ENCODE peak calls at places on chromosomes 5 and 9, in seven cellular contexts. One of them, this sample, is unnamed.

GRCh38 chr9:124662561-124662960 is 108.5 kb downstream of the NR6A1 start:
- DNase-seq in effector memory CD8-positive, alpha-beta T cell: no peak
- DNase-seq in LoVo: no peak
- DNase-seq in C1 segment of cervical spinal cord: no peak
- DNase-seq in activated naive CD4-positive, alpha-beta T cell treated with anti-CD3 and anti-CD28 coated beads, Interleukin-2, amount 10 ng/mL, durations not matched to agents 7 days and 5 days: no peak
- DNase-seq in activated CD4-positive, CD25-positive, alpha-beta regulatory T cell treated with anti-CD3 and anti-CD28 coated beads, Interleukin-2, amount 50 U/mL, for 16 hours: no peak
- DNase-seq in T-cell: no peak
- DNase-seq in this sample: no peak

GRCh38 chr5:93395010-93395409 is 186.0 kb downstream of the NR2F1-AS1 start:
- DNase-seq in effector memory CD8-positive, alpha-beta T cell: no peak
- DNase-seq in LoVo: no peak
- DNase-seq in C1 segment of cervical spinal cord: no peak
- DNase-seq in activated naive CD4-positive, alpha-beta T cell treated with anti-CD3 and anti-CD28 coated beads, Interleukin-2, amount 10 ng/mL, durations not matched to agents 7 days and 5 days: no peak
- DNase-seq in activated CD4-positive, CD25-positive, alpha-beta regulatory T cell treated with anti-CD3 and anti-CD28 coated beads, Interleukin-2, amount 50 U/mL, for 16 hours: no peak
- DNase-seq in T-cell: no peak
- DNase-seq in this sample: no peak

GRCh38 chr9:133715295-133715865 is 22.8 kb downstream of the SARDH start:
- DNase-seq in effector memory CD8-positive, alpha-beta T cell: no peak
- DNase-seq in LoVo: no peak
- DNase-seq in C1 segment of cervical spinal cord: no peak
- DNase-seq in activated naive CD4-positive, alpha-beta T cell treated with anti-CD3 and anti-CD28 coated beads, Interleukin-2, amount 10 ng/mL, durations not matched to agents 7 days and 5 days: peak; percentile 14
- DNase-seq in activated CD4-positive, CD25-positive, alpha-beta regulatory T cell treated with anti-CD3 and anti-CD28 coated beads, Interleukin-2, amount 50 U/mL, for 16 hours: no peak
- DNase-seq in T-cell: no peak
- DNase-seq in this sample: no peak

GRCh38 chr9:136054798-136055714 is 40.0 kb downstream of the NACC2 start:
- DNase-seq in effector memory CD8-positive, alpha-beta T cell: no peak
- DNase-seq in LoVo: no peak
- DNase-seq in C1 segment of cervical spinal cord: no peak
- DNase-seq in activated naive CD4-positive, alpha-beta T cell treated with anti-CD3 and anti-CD28 coated beads, Interleukin-2, amount 10 ng/mL, durations not matched to agents 7 days and 5 days: no peak
- DNase-seq in activated CD4-positive, CD25-positive, alpha-beta regulatory T cell treated with anti-CD3 and anti-CD28 coated beads, Interleukin-2, amount 50 U/mL, for 16 hours: no peak
- DNase-seq in T-cell: no peak
- DNase-seq in this sample: no peak

GRCh38 chr5:38051711-38052508 is 206.4 kb upstream of the EGFLAM start:
- DNase-seq in effector memory CD8-positive, alpha-beta T cell: no peak
- DNase-seq in LoVo: no peak
- DNase-seq in C1 segment of cervical spinal cord: no peak
- DNase-seq in activated naive CD4-positive, alpha-beta T cell treated with anti-CD3 and anti-CD28 coated beads, Interleukin-2, amount 10 ng/mL, durations not matched to agents 7 days and 5 days: no peak
- DNase-seq in activated CD4-positive, CD25-positive, alpha-beta regulatory T cell treated with anti-CD3 and anti-CD28 coated beads, Interleukin-2, amount 50 U/mL, for 16 hours: no peak
- DNase-seq in T-cell: no peak
- DNase-seq in this sample: no peak

GRCh38 chr5:143261748-143262392 is 141.6 kb downstream of the NR3C1 start:
- DNase-seq in effector memory CD8-positive, alpha-beta T cell: no peak
- DNase-seq in LoVo: no peak
- DNase-seq in C1 segment of cervical spinal cord: no peak
- DNase-seq in activated naive CD4-positive, alpha-beta T cell treated with anti-CD3 and anti-CD28 coated beads, Interleukin-2, amount 10 ng/mL, durations not matched to agents 7 days and 5 days: no peak
- DNase-seq in activated CD4-positive, CD25-positive, alpha-beta regulatory T cell treated with anti-CD3 and anti-CD28 coated beads, Interleukin-2, amount 50 U/mL, for 16 hours: no peak
- DNase-seq in T-cell: no peak
- DNase-seq in this sample: no peak

GRCh38 chr5:40165789-40166728 is 513.7 kb upstream of the PTGER4 start:
- DNase-seq in effector memory CD8-positive, alpha-beta T cell: no peak
- DNase-seq in LoVo: no peak
- DNase-seq in C1 segment of cervical spinal cord: no peak
- DNase-seq in activated naive CD4-positive, alpha-beta T cell treated with anti-CD3 and anti-CD28 coated beads, Interleukin-2, amount 10 ng/mL, durations not matched to agents 7 days and 5 days: peak; percentile 23
- DNase-seq in activated CD4-positive, CD25-positive, alpha-beta regulatory T cell treated with anti-CD3 and anti-CD28 coated beads, Interleukin-2, amount 50 U/mL, for 16 hours: no peak
- DNase-seq in T-cell: no peak
- DNase-seq in this sample: no peak

GRCh38 chr9:297795-298119 is 83.1 kb downstream of the DOCK8 start:
- DNase-seq in effector memory CD8-positive, alpha-beta T cell: no peak
- DNase-seq in LoVo: no peak
- DNase-seq in C1 segment of cervical spinal cord: no peak
- DNase-seq in activated naive CD4-positive, alpha-beta T cell treated with anti-CD3 and anti-CD28 coated beads, Interleukin-2, amount 10 ng/mL, durations not matched to agents 7 days and 5 days: no peak
- DNase-seq in activated CD4-positive, CD25-positive, alpha-beta regulatory T cell treated with anti-CD3 and anti-CD28 coated beads, Interleukin-2, amount 50 U/mL, for 16 hours: no peak
- DNase-seq in T-cell: no peak
- DNase-seq in this sample: no peak

GRCh38 chr9:132488611-132489010 is 78.6 kb downstream of the CFAP77 start:
- DNase-seq in effector memory CD8-positive, alpha-beta T cell: no peak
- DNase-seq in LoVo: no peak
- DNase-seq in C1 segment of cervical spinal cord: no peak
- DNase-seq in activated naive CD4-positive, alpha-beta T cell treated with anti-CD3 and anti-CD28 coated beads, Interleukin-2, amount 10 ng/mL, durations not matched to agents 7 days and 5 days: no peak
- DNase-seq in activated CD4-positive, CD25-positive, alpha-beta regulatory T cell treated with anti-CD3 and anti-CD28 coated beads, Interleukin-2, amount 50 U/mL, for 16 hours: no peak
- DNase-seq in T-cell: no peak
- DNase-seq in this sample: no peak

GRCh38 chr9:132970306-132971062 is 8.0 kb upstream of the GFI1B start:
- DNase-seq in effector memory CD8-positive, alpha-beta T cell: no peak
- DNase-seq in LoVo: peak; percentile 17
- DNase-seq in C1 segment of cervical spinal cord: no peak
- DNase-seq in activated naive CD4-positive, alpha-beta T cell treated with anti-CD3 and anti-CD28 coated beads, Interleukin-2, amount 10 ng/mL, durations not matched to agents 7 days and 5 days: no peak
- DNase-seq in activated CD4-positive, CD25-positive, alpha-beta regulatory T cell treated with anti-CD3 and anti-CD28 coated beads, Interleukin-2, amount 50 U/mL, for 16 hours: no peak
- DNase-seq in T-cell: no peak
- DNase-seq in this sample: no peak

GRCh38 chr5:152990217-152990616 is 500.3 kb upstream of the GRIA1 start:
- DNase-seq in effector memory CD8-positive, alpha-beta T cell: no peak
- DNase-seq in LoVo: no peak
- DNase-seq in C1 segment of cervical spinal cord: no peak
- DNase-seq in activated naive CD4-positive, alpha-beta T cell treated with anti-CD3 and anti-CD28 coated beads, Interleukin-2, amount 10 ng/mL, durations not matched to agents 7 days and 5 days: no peak
- DNase-seq in activated CD4-positive, CD25-positive, alpha-beta regulatory T cell treated with anti-CD3 and anti-CD28 coated beads, Interleukin-2, amount 50 U/mL, for 16 hours: no peak
- DNase-seq in T-cell: no peak
- DNase-seq in this sample: no peak

GRCh38 chr5:74452851-74453250 is 187.7 kb downstream of the ENC1 start:
- DNase-seq in effector memory CD8-positive, alpha-beta T cell: no peak
- DNase-seq in LoVo: no peak
- DNase-seq in C1 segment of cervical spinal cord: no peak
- DNase-seq in activated naive CD4-positive, alpha-beta T cell treated with anti-CD3 and anti-CD28 coated beads, Interleukin-2, amount 10 ng/mL, durations not matched to agents 7 days and 5 days: no peak
- DNase-seq in activated CD4-positive, CD25-positive, alpha-beta regulatory T cell treated with anti-CD3 and anti-CD28 coated beads, Interleukin-2, amount 50 U/mL, for 16 hours: no peak
- DNase-seq in T-cell: no peak
- DNase-seq in this sample: no peak

GRCh38 chr5:34517249-34517648 is 138.9 kb upstream of the RAI14 start:
- DNase-seq in effector memory CD8-positive, alpha-beta T cell: no peak
- DNase-seq in LoVo: no peak
- DNase-seq in C1 segment of cervical spinal cord: no peak
- DNase-seq in activated naive CD4-positive, alpha-beta T cell treated with anti-CD3 and anti-CD28 coated beads, Interleukin-2, amount 10 ng/mL, durations not matched to agents 7 days and 5 days: no peak
- DNase-seq in activated CD4-positive, CD25-positive, alpha-beta regulatory T cell treated with anti-CD3 and anti-CD28 coated beads, Interleukin-2, amount 50 U/mL, for 16 hours: no peak
- DNase-seq in T-cell: no peak
- DNase-seq in this sample: no peak

GRCh38 chr9:3367185-3367584 is 158.6 kb downstream of the RFX3 start:
- DNase-seq in effector memory CD8-positive, alpha-beta T cell: no peak
- DNase-seq in LoVo: no peak
- DNase-seq in C1 segment of cervical spinal cord: no peak
- DNase-seq in activated naive CD4-positive, alpha-beta T cell treated with anti-CD3 and anti-CD28 coated beads, Interleukin-2, amount 10 ng/mL, durations not matched to agents 7 days and 5 days: no peak
- DNase-seq in activated CD4-positive, CD25-positive, alpha-beta regulatory T cell treated with anti-CD3 and anti-CD28 coated beads, Interleukin-2, amount 50 U/mL, for 16 hours: no peak
- DNase-seq in T-cell: no peak
- DNase-seq in this sample: no peak

GRCh38 chr9:91179237-91180138 is 182.2 kb downstream of the AUH start:
- DNase-seq in effector memory CD8-positive, alpha-beta T cell: no peak
- DNase-seq in LoVo: no peak
- DNase-seq in C1 segment of cervical spinal cord: no peak
- DNase-seq in activated naive CD4-positive, alpha-beta T cell treated with anti-CD3 and anti-CD28 coated beads, Interleukin-2, amount 10 ng/mL, durations not matched to agents 7 days and 5 days: no peak
- DNase-seq in activated CD4-positive, CD25-positive, alpha-beta regulatory T cell treated with anti-CD3 and anti-CD28 coated beads, Interleukin-2, amount 50 U/mL, for 16 hours: no peak
- DNase-seq in T-cell: no peak
- DNase-seq in this sample: no peak

GRCh38 chr9:4228606-4229005 is 71.3 kb downstream of the GLIS3 start:
- DNase-seq in effector memory CD8-positive, alpha-beta T cell: no peak
- DNase-seq in LoVo: no peak
- DNase-seq in C1 segment of cervical spinal cord: no peak
- DNase-seq in activated naive CD4-positive, alpha-beta T cell treated with anti-CD3 and anti-CD28 coated beads, Interleukin-2, amount 10 ng/mL, durations not matched to agents 7 days and 5 days: no peak
- DNase-seq in activated CD4-positive, CD25-positive, alpha-beta regulatory T cell treated with anti-CD3 and anti-CD28 coated beads, Interleukin-2, amount 50 U/mL, for 16 hours: no peak
- DNase-seq in T-cell: no peak
- DNase-seq in this sample: no peak

GRCh38 chr5:113099822-113100221 is 123.2 kb downstream of the DCP2 start:
- DNase-seq in effector memory CD8-positive, alpha-beta T cell: no peak
- DNase-seq in LoVo: no peak
- DNase-seq in C1 segment of cervical spinal cord: no peak
- DNase-seq in activated naive CD4-positive, alpha-beta T cell treated with anti-CD3 and anti-CD28 coated beads, Interleukin-2, amount 10 ng/mL, durations not matched to agents 7 days and 5 days: no peak
- DNase-seq in activated CD4-positive, CD25-positive, alpha-beta regulatory T cell treated with anti-CD3 and anti-CD28 coated beads, Interleukin-2, amount 50 U/mL, for 16 hours: no peak
- DNase-seq in T-cell: no peak
- DNase-seq in this sample: no peak

GRCh38 chr9:129225815-129226214 is 47.8 kb upstream of the IER5L start:
- DNase-seq in effector memory CD8-positive, alpha-beta T cell: peak; percentile 43
- DNase-seq in LoVo: peak; percentile 43
- DNase-seq in C1 segment of cervical spinal cord: no peak
- DNase-seq in activated naive CD4-positive, alpha-beta T cell treated with anti-CD3 and anti-CD28 coated beads, Interleukin-2, amount 10 ng/mL, durations not matched to agents 7 days and 5 days: peak; percentile 72
- DNase-seq in activated CD4-positive, CD25-positive, alpha-beta regulatory T cell treated with anti-CD3 and anti-CD28 coated beads, Interleukin-2, amount 50 U/mL, for 16 hours: no peak
- DNase-seq in T-cell: peak; percentile 48
- DNase-seq in this sample: peak; percentile 42

GRCh38 chr9:18502546-18502945 is 28.6 kb downstream of the ADAMTSL1 start:
- DNase-seq in effector memory CD8-positive, alpha-beta T cell: no peak
- DNase-seq in LoVo: no peak
- DNase-seq in C1 segment of cervical spinal cord: no peak
- DNase-seq in activated naive CD4-positive, alpha-beta T cell treated with anti-CD3 and anti-CD28 coated beads, Interleukin-2, amount 10 ng/mL, durations not matched to agents 7 days and 5 days: no peak
- DNase-seq in activated CD4-positive, CD25-positive, alpha-beta regulatory T cell treated with anti-CD3 and anti-CD28 coated beads, Interleukin-2, amount 50 U/mL, for 16 hours: no peak
- DNase-seq in T-cell: no peak
- DNase-seq in this sample: no peak

GRCh38 chr5:126806-127205 is 34.8 kb downstream of the PLEKHG4B start:
- DNase-seq in effector memory CD8-positive, alpha-beta T cell: no peak
- DNase-seq in LoVo: no peak
- DNase-seq in C1 segment of cervical spinal cord: no peak
- DNase-seq in activated naive CD4-positive, alpha-beta T cell treated with anti-CD3 and anti-CD28 coated beads, Interleukin-2, amount 10 ng/mL, durations not matched to agents 7 days and 5 days: no peak
- DNase-seq in activated CD4-positive, CD25-positive, alpha-beta regulatory T cell treated with anti-CD3 and anti-CD28 coated beads, Interleukin-2, amount 50 U/mL, for 16 hours: no peak
- DNase-seq in T-cell: no peak
- DNase-seq in this sample: no peak

GRCh38 chr5:154860123-154860522 is 1.7 kb downstream of the CNOT8 start:
- DNase-seq in effector memory CD8-positive, alpha-beta T cell: no peak
- DNase-seq in LoVo: no peak
- DNase-seq in C1 segment of cervical spinal cord: no peak
- DNase-seq in activated naive CD4-positive, alpha-beta T cell treated with anti-CD3 and anti-CD28 coated beads, Interleukin-2, amount 10 ng/mL, durations not matched to agents 7 days and 5 days: peak; percentile 34
- DNase-seq in activated CD4-positive, CD25-positive, alpha-beta regulatory T cell treated with anti-CD3 and anti-CD28 coated beads, Interleukin-2, amount 50 U/mL, for 16 hours: no peak
- DNase-seq in T-cell: no peak
- DNase-seq in this sample: no peak

GRCh38 chr5:154190652-154191304 is at the start of gene GALNT10:
- DNase-seq in effector memory CD8-positive, alpha-beta T cell: no peak
- DNase-seq in LoVo: peak; percentile 85
- DNase-seq in C1 segment of cervical spinal cord: peak; percentile 90
- DNase-seq in activated naive CD4-positive, alpha-beta T cell treated with anti-CD3 and anti-CD28 coated beads, Interleukin-2, amount 10 ng/mL, durations not matched to agents 7 days and 5 days: peak; percentile 69
- DNase-seq in activated CD4-positive, CD25-positive, alpha-beta regulatory T cell treated with anti-CD3 and anti-CD28 coated beads, Interleukin-2, amount 50 U/mL, for 16 hours: no peak
- DNase-seq in T-cell: peak; percentile 70
- DNase-seq in this sample: peak; percentile 87

GRCh38 chr5:39209924-39210323 is 9.4 kb downstream of the FYB1 start:
- DNase-seq in effector memory CD8-positive, alpha-beta T cell: peak; percentile 78
- DNase-seq in LoVo: no peak
- DNase-seq in C1 segment of cervical spinal cord: no peak
- DNase-seq in activated naive CD4-positive, alpha-beta T cell treated with anti-CD3 and anti-CD28 coated beads, Interleukin-2, amount 10 ng/mL, durations not matched to agents 7 days and 5 days: peak; percentile 91
- DNase-seq in activated CD4-positive, CD25-positive, alpha-beta regulatory T cell treated with anti-CD3 and anti-CD28 coated beads, Interleukin-2, amount 50 U/mL, for 16 hours: no peak
- DNase-seq in T-cell: peak; percentile 73
- DNase-seq in this sample: no peak

GRCh38 chr5:37867634-37868033 is 27.8 kb upstream of the GDNF start:
- DNase-seq in effector memory CD8-positive, alpha-beta T cell: no peak
- DNase-seq in LoVo: no peak
- DNase-seq in C1 segment of cervical spinal cord: no peak
- DNase-seq in activated naive CD4-positive, alpha-beta T cell treated with anti-CD3 and anti-CD28 coated beads, Interleukin-2, amount 10 ng/mL, durations not matched to agents 7 days and 5 days: no peak
- DNase-seq in activated CD4-positive, CD25-positive, alpha-beta regulatory T cell treated with anti-CD3 and anti-CD28 coated beads, Interleukin-2, amount 50 U/mL, for 16 hours: no peak
- DNase-seq in T-cell: no peak
- DNase-seq in this sample: no peak